ENCODE peak calls at places on chromosomes 11 and 22, in five cellular contexts. E is A549, V is lower lobe of right lung, N is Peyer's patch, M is heart right ventricle. C is an unnamed sample.

GRCh38 chr11:111018571-111018970 is 227.0 kb upstream of the POU2AF2 start:
- DNase-seq in E (no peak), V (no peak), N (no peak), M (no peak), C (no peak)

GRCh38 chr11:128476729-128477128 is 110.6 kb downstream of the ETS1 start:
- DNase-seq in E (no peak), V (no peak), N (peak; percentile 65), M (no peak), C (no peak)

GRCh38 chr11:76792505-76793264 is 9.5 kb downstream of the TSKU start:
- DNase-seq in E (no peak), V (no peak), N (no peak), M (no peak), C (peak; percentile 8)

GRCh38 chr11:35559949-35560348 is 34.5 kb upstream of the PAMR1 start:
- DNase-seq in E (no peak), V (no peak), N (no peak), M (no peak), C (no peak)

GRCh38 chr11:36264011-36264410 is 25.2 kb downstream of the COMMD9 start:
- DNase-seq in E (no peak), V (no peak), N (no peak), M (no peak), C (no peak)

GRCh38 chr11:76975513-76975912 is 58.7 kb upstream of the B3GNT6 start:
- DNase-seq in E (no peak), V (no peak), N (no peak), M (no peak), C (no peak)

GRCh38 chr11:70071996-70072395 is 6.1 kb upstream of the ANO1 start:
- DNase-seq in E (no peak), V (no peak), N (no peak), M (no peak), C (no peak)

GRCh38 chr11:70569173-70569890 is 171.0 kb downstream of the CTTN start:
- DNase-seq in E (no peak), V (peak; percentile 44), N (no peak), M (no peak), C (no peak)

GRCh38 chr11:608751-609354 is 6.9 kb downstream of the IRF7 start:
- DNase-seq in E (no peak), V (no peak), N (no peak), M (peak; percentile 51), C (no peak)

GRCh38 chr22:38924197-38924952 is 33.0 kb upstream of the APOBEC3A start:
- DNase-seq in E (peak; percentile 75), V (peak; percentile 83), N (no peak), M (peak; percentile 61), C (peak; percentile 94)

GRCh38 chr11:45087301-45087700 is 59.1 kb upstream of the PRDM11 start:
- DNase-seq in E (no peak), V (no peak), N (no peak), M (peak; percentile 50), C (no peak)

GRCh38 chr11:66337103-66337899 is 1.1 kb upstream of the RIN1 start:
- DNase-seq in E (no peak), V (peak; percentile 46), N (no peak), M (no peak), C (no peak)

GRCh38 chr22:37208401-37209139 is 3.7 kb downstream of the SSTR3 start:
- DNase-seq in E (no peak), V (no peak), N (no peak), M (no peak), C (no peak)

GRCh38 chr11:35363246-35364100 is 55.9 kb downstream of the SLC1A2 start:
- DNase-seq in E (no peak), V (no peak), N (no peak), M (no peak), C (no peak)

GRCh38 chr11:19719960-19720359 is 7.3 kb downstream of the NAV2 start:
- DNase-seq in E (no peak), V (no peak), N (no peak), M (no peak), C (no peak)

GRCh38 chr11:76259299-76259908 is 53.1 kb upstream of the WNT11 start:
- DNase-seq in E (no peak), V (no peak), N (no peak), M (no peak), C (no peak)

GRCh38 chr22:33792837-33793236 is 127.4 kb downstream of the LARGE1 start:
- DNase-seq in E (no peak), V (no peak), N (no peak), M (no peak), C (no peak)

GRCh38 chr22:48627966-48628365 is 1199.7 kb downstream of the BRD1 start:
- DNase-seq in E (no peak), V (no peak), N (no peak), M (no peak), C (no peak)

DNA sequence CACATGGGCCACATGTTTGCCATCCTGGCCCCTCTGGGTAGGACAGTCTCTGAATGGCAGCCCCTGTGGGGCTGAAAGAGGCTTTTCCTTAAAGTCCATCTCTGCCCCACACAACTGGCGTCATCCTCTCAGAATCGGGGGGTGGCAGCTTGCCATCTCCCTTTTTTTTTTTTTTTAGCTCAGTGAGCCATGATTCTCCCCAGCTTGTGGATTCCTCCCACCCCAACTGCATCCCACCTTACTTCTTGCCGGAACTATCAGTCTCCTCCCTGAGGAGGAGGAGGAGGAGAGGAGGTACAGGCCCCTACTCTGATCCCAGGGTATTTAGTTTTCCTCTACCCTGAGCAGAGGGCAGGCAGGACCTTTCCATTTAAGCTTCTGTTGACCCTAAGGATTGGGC is 3.4 kb downstream of the DGKZ start:
- DNase-seq in E (no peak), V (no peak), N (no peak), M (no peak), C (no peak)
- H3K4me1 ChIP-seq in E (peaks cover 16% of the 10 kb centered on the region), V (peaks cover 70% of the 10 kb centered on the region), N (peaks cover 33% of the 10 kb centered on the region), M (peaks cover 53% of the 10 kb centered on the region), C (peaks cover 87% of the 10 kb centered on the region)

DNA sequence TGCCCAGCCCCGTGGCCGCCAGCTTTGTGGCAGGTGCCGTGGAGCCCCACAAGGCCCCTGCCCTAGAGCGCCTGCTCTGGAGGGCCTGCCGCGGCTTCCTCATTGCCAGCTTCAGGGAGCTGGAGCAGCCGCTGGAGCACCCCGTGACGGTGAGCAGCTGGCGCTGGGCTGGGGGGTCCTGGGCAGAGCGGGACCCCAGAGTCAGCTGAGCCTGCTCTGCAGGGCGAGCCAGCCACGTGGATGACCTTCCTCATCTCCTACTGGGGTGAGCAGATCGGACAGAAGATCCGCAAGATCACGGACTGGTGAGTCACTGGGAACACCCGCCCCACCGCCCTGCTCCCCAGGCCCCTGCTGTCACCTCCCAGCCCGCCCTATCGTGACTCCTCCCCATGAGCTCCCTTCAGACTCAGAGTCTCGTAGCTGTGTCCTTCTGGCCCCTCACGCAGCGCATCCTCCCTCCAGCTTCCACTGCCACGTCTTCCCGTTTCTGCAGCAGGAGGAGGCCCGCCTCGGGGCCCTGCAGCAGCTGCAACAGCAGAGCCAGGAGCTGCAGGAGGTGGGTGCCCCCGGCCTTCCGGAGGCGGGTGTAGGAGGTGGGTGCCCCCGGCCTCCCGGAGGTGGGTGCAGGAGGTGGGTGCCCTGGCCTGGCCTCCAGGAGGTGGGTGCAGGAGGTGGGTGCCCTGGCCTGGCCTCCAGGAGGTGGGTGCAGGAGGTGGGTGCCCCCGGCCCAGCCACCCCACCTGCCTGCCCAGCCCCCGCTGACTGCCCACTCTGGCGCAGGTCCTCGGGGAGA is 4.7 kb downstream of the TCIRG1 start:
- DNase-seq in E (peak; percentile 53), V (no peak), N (no peak), M (no peak), C (no peak)
- H3K27ac ChIP-seq in E (peak overlapping the region; percentile 96), V (no peak overlapping the region), N (peak overlapping the region; percentile 4), M (no peak overlapping the region), C (no peak overlapping the region)

DNA sequence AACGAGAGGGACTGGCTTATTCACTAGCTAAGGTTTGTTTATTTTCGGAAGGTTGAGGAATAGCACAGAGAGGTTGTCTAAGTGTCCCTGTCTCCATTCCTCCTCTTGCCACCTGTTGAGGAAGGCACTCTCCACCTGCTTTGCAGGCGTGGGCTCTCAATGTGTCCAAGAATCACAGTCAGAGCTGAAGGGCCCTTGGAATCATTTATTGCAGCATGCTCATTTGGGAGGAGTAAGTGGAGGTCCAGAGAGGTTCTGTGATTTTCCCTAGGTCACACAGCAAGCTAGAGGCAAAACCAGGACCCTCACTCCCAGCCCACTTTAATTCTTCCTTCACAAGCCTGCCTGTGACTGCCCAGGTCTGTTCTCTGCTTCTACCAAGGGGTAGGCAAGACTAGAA is 21.3 kb downstream of the ZBTB16 start:
- DNase-seq in E (no peak), V (no peak), N (no peak), M (no peak), C (no peak)
- H3K4me1 ChIP-seq in E (peaks cover 3% of the 10 kb centered on the region), V (peaks cover 100% of the 10 kb centered on the region), N (peaks cover 39% of the 10 kb centered on the region), M (peaks cover 100% of the 10 kb centered on the region), C (peaks cover 100% of the 10 kb centered on the region)

GRCh38 chr11:123195182-123196059 is at the start of gene CLMP:
- DNase-seq in E (no peak), V (no peak), N (no peak), M (peak; percentile 51), C (no peak)

GRCh38 chr11:123191939-123192338 is 3.1 kb downstream of the CLMP start:
- DNase-seq in E (no peak), V (no peak), N (no peak), M (no peak), C (no peak)

GRCh38 chr11:123194308-123195181 is 503 bp downstream of the CLMP start:
- DNase-seq in E (no peak), V (no peak), N (no peak), M (no peak), C (no peak)

GRCh38 chr11:123196060-123196714 is 1.1 kb upstream of the CLMP start:
- DNase-seq in E (no peak), V (no peak), N (no peak), M (no peak), C (no peak)

DNA sequence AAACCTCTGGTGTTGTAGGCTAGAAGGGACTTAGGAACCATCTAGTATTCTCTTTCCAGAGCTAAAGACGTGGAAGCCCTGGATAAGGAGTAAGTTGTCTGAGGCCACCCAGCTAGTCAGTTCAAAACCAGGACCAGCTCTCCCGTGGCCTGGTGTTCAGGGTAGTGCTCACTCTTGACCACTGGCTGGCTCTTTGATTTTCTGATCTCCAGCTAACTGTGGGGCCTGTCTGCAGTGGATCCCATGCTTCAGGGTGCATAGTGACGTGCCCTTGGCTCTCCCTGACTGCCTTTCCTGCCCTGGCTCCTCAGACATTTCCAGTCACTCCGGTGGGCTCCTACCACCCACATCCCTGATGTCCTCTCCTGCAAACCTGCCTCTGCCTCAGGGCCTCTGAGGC is 1.3 kb downstream of the CLMP start:
- DNase-seq in E (no peak), V (no peak), N (no peak), M (no peak), C (no peak)
- H3K27ac ChIP-seq in E (peak overlapping the region; percentile 99), V (peak overlapping the region; percentile 64), N (peak overlapping the region; percentile 85), M (peak overlapping the region; percentile 62), C (peak overlapping the region; percentile 44)

DNA sequence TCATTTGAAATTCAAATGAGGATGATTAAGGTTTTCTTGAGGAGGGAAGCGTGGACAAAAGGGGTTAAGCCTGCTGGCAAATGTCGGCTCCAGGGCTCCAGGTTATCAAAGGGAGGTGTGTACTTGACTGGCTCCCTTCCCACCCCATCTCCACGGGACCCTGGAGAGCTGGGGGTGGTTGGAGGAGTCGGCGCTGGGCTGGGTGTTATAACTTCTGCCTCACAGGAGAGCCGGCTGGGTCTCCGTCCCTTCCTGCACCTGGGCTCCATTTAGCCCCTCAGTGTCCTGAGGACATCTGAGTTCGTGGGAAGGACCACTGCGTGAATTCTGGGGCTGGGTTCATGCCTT is 15.6 kb downstream of the POU2F3 start:
- DNase-seq in E (no peak), V (no peak), N (no peak), M (no peak), C (no peak)
- H3K4me1 ChIP-seq in E (no peaks in the 10 kb centered on the region), V (no peaks in the 10 kb centered on the region), N (no peaks in the 10 kb centered on the region), M (peaks cover 9% of the 10 kb centered on the region), C (peaks cover 7% of the 10 kb centered on the region)